ENCODE peak calls at places on chromosome 3, in eight cellular contexts. One of them, this sample, is unnamed.
A peak's percentile ranks its signal among the peaks of the same experiment; 100 is the strongest.

GRCh38 chr3:188899887-188900286 is 271.9 kb upstream of the TPRG1 start:
- DNase-seq in AG10803: no peak
- DNase-seq in heart left ventricle: no peak
- DNase-seq in epithelial cell of esophagus: peak; percentile 20
- DNase-seq in Calu3: no peak
- DNase-seq in RWPE1: no peak
- DNase-seq in mesothelial cell of epicardium: no peak
- DNase-seq in B cell: no peak
- DNase-seq in this sample: no peak

GRCh38 chr3:140762751-140763150 is 84.9 kb downstream of the TRIM42 start:
- DNase-seq in Calu3: no peak
- DNase-seq in RWPE1: no peak
- DNase-seq in B cell: no peak
- DNase-seq in epithelial cell of esophagus: no peak
- DNase-seq in AG10803: no peak
- DNase-seq in mesothelial cell of epicardium: no peak
- DNase-seq in heart left ventricle: no peak
- DNase-seq in this sample: no peak

GRCh38 chr3:124557433-124558232 is 172.6 kb upstream of the UMPS start:
- DNase-seq in AG10803: peak; percentile 17
- DNase-seq in epithelial cell of esophagus: peak; percentile 86
- DNase-seq in heart left ventricle: no peak
- DNase-seq in B cell: no peak
- DNase-seq in mesothelial cell of epicardium: no peak
- DNase-seq in Calu3: no peak
- DNase-seq in RWPE1: peak; percentile 72
- DNase-seq in this sample: no peak

GRCh38 chr3:172679599-172679998 is 31.3 kb downstream of the NCEH1 start:
- DNase-seq in epithelial cell of esophagus: no peak
- DNase-seq in RWPE1: no peak
- DNase-seq in heart left ventricle: no peak
- DNase-seq in mesothelial cell of epicardium: no peak
- DNase-seq in Calu3: no peak
- DNase-seq in B cell: no peak
- DNase-seq in AG10803: no peak
- DNase-seq in this sample: no peak

GRCh38 chr3:149333518-149333859 is at the start of gene TM4SF18:
- DNase-seq in RWPE1: no peak
- DNase-seq in mesothelial cell of epicardium: no peak
- DNase-seq in epithelial cell of esophagus: no peak
- DNase-seq in AG10803: no peak
- DNase-seq in Calu3: no peak
- DNase-seq in B cell: no peak
- DNase-seq in heart left ventricle: no peak
- DNase-seq in this sample: no peak

GRCh38 chr3:151085889-151086483 is 522 bp downstream of the MED12L start:
- DNase-seq in epithelial cell of esophagus: no peak
- DNase-seq in heart left ventricle: peak; percentile 26
- DNase-seq in Calu3: peak; percentile 42
- DNase-seq in B cell: peak; percentile 24
- DNase-seq in mesothelial cell of epicardium: peak; percentile 27
- DNase-seq in AG10803: no peak
- DNase-seq in RWPE1: peak; percentile 32
- DNase-seq in this sample: peak; percentile 68

GRCh38 chr3:134625462-134625861 is 25.4 kb downstream of the KY start:
- DNase-seq in RWPE1: no peak
- DNase-seq in epithelial cell of esophagus: no peak
- DNase-seq in heart left ventricle: no peak
- DNase-seq in B cell: no peak
- DNase-seq in AG10803: no peak
- DNase-seq in Calu3: no peak
- DNase-seq in mesothelial cell of epicardium: no peak
- DNase-seq in this sample: no peak

GRCh38 chr3:1600700-1601418 is 497.8 kb upstream of the CNTN4 start:
- DNase-seq in heart left ventricle: no peak
- DNase-seq in AG10803: no peak
- DNase-seq in Calu3: no peak
- DNase-seq in B cell: no peak
- DNase-seq in epithelial cell of esophagus: no peak
- DNase-seq in mesothelial cell of epicardium: no peak
- DNase-seq in RWPE1: no peak
- DNase-seq in this sample: no peak

GRCh38 chr3:14432996-14433572 is 30.7 kb downstream of the SLC6A6 start:
- DNase-seq in heart left ventricle: peak; percentile 22
- DNase-seq in AG10803: no peak
- DNase-seq in mesothelial cell of epicardium: no peak
- DNase-seq in B cell: no peak
- DNase-seq in RWPE1: no peak
- DNase-seq in epithelial cell of esophagus: no peak
- DNase-seq in Calu3: no peak
- DNase-seq in this sample: no peak

GRCh38 chr3:47847801-47848518 is 45.0 kb downstream of the DHX30 start:
- DNase-seq in AG10803: no peak
- DNase-seq in Calu3: no peak
- DNase-seq in RWPE1: no peak
- DNase-seq in heart left ventricle: no peak
- DNase-seq in epithelial cell of esophagus: no peak
- DNase-seq in mesothelial cell of epicardium: no peak
- DNase-seq in B cell: no peak
- DNase-seq in this sample: no peak

GRCh38 chr3:39443530-39443929 is 23.9 kb upstream of the MOBP start:
- DNase-seq in epithelial cell of esophagus: no peak
- DNase-seq in Calu3: peak; percentile 9
- DNase-seq in AG10803: no peak
- DNase-seq in heart left ventricle: no peak
- DNase-seq in RWPE1: no peak
- DNase-seq in B cell: no peak
- DNase-seq in mesothelial cell of epicardium: no peak
- DNase-seq in this sample: no peak

GRCh38 chr3:54856271-54856670 is 71.6 kb downstream of the LRTM1 start:
- DNase-seq in AG10803: no peak
- DNase-seq in Calu3: no peak
- DNase-seq in epithelial cell of esophagus: no peak
- DNase-seq in B cell: no peak
- DNase-seq in RWPE1: no peak
- DNase-seq in heart left ventricle: no peak
- DNase-seq in mesothelial cell of epicardium: no peak
- DNase-seq in this sample: no peak

GRCh38 chr3:187858086-187858485 is 112.8 kb upstream of the BCL6 start:
- DNase-seq in heart left ventricle: no peak
- DNase-seq in AG10803: peak; percentile 30
- DNase-seq in epithelial cell of esophagus: no peak
- DNase-seq in RWPE1: no peak
- DNase-seq in Calu3: no peak
- DNase-seq in mesothelial cell of epicardium: no peak
- DNase-seq in B cell: no peak
- DNase-seq in this sample: no peak

GRCh38 chr3:112635674-112636073 is 5.3 kb downstream of the CCDC80 start:
- DNase-seq in Calu3: no peak
- DNase-seq in heart left ventricle: no peak
- DNase-seq in mesothelial cell of epicardium: no peak
- DNase-seq in B cell: no peak
- DNase-seq in RWPE1: no peak
- DNase-seq in epithelial cell of esophagus: peak; percentile 37
- DNase-seq in AG10803: peak; percentile 87
- DNase-seq in this sample: no peak

GRCh38 chr3:195579281-195579680 is 4.5 kb downstream of the APOD start:
- DNase-seq in B cell: no peak
- DNase-seq in Calu3: no peak
- DNase-seq in mesothelial cell of epicardium: no peak
- DNase-seq in AG10803: no peak
- DNase-seq in heart left ventricle: no peak
- DNase-seq in epithelial cell of esophagus: no peak
- DNase-seq in RWPE1: no peak
- DNase-seq in this sample: no peak

GRCh38 chr3:162863579-162863978 is 1367.0 kb downstream of the OTOL1 start:
- DNase-seq in mesothelial cell of epicardium: no peak
- DNase-seq in B cell: no peak
- DNase-seq in AG10803: no peak
- DNase-seq in heart left ventricle: no peak
- DNase-seq in epithelial cell of esophagus: no peak
- DNase-seq in RWPE1: no peak
- DNase-seq in Calu3: no peak
- DNase-seq in this sample: no peak

GRCh38 chr3:54578417-54578816 is 349.4 kb downstream of the LRTM1 start:
- DNase-seq in epithelial cell of esophagus: no peak
- DNase-seq in B cell: no peak
- DNase-seq in RWPE1: no peak
- DNase-seq in Calu3: no peak
- DNase-seq in mesothelial cell of epicardium: no peak
- DNase-seq in AG10803: peak; percentile 48
- DNase-seq in heart left ventricle: no peak
- DNase-seq in this sample: no peak

GRCh38 chr3:30646181-30646876 is 39.9 kb downstream of the TGFBR2 start:
- DNase-seq in Calu3: no peak
- DNase-seq in heart left ventricle: no peak
- DNase-seq in AG10803: peak; percentile 95
- DNase-seq in B cell: no peak
- DNase-seq in RWPE1: no peak
- DNase-seq in epithelial cell of esophagus: no peak
- DNase-seq in mesothelial cell of epicardium: no peak
- DNase-seq in this sample: no peak

GRCh38 chr3:14785207-14786155 is 33.3 kb upstream of the FGD5 start:
- DNase-seq in epithelial cell of esophagus: no peak
- DNase-seq in heart left ventricle: no peak
- DNase-seq in RWPE1: no peak
- DNase-seq in mesothelial cell of epicardium: peak; percentile 5
- DNase-seq in B cell: no peak
- DNase-seq in Calu3: no peak
- DNase-seq in AG10803: no peak
- DNase-seq in this sample: no peak

GRCh38 chr3:32895701-32896100 is 55.7 kb upstream of the CCR4 start:
- DNase-seq in epithelial cell of esophagus: no peak
- DNase-seq in heart left ventricle: no peak
- DNase-seq in RWPE1: no peak
- DNase-seq in mesothelial cell of epicardium: no peak
- DNase-seq in AG10803: no peak
- DNase-seq in Calu3: no peak
- DNase-seq in B cell: no peak
- DNase-seq in this sample: no peak

GRCh38 chr3:32899265-32899664 is 52.2 kb upstream of the CCR4 start:
- DNase-seq in heart left ventricle: no peak
- DNase-seq in epithelial cell of esophagus: no peak
- DNase-seq in Calu3: no peak
- DNase-seq in B cell: no peak
- DNase-seq in AG10803: no peak
- DNase-seq in RWPE1: no peak
- DNase-seq in mesothelial cell of epicardium: no peak
- DNase-seq in this sample: no peak

GRCh38 chr3:32896143-32896542 is 55.3 kb upstream of the CCR4 start:
- DNase-seq in heart left ventricle: no peak
- DNase-seq in AG10803: no peak
- DNase-seq in RWPE1: no peak
- DNase-seq in mesothelial cell of epicardium: no peak
- DNase-seq in B cell: no peak
- DNase-seq in epithelial cell of esophagus: peak; percentile 43
- DNase-seq in Calu3: no peak
- DNase-seq in this sample: no peak

GRCh38 chr3:32897202-32897601 is 54.2 kb upstream of the CCR4 start:
- DNase-seq in AG10803: no peak
- DNase-seq in heart left ventricle: no peak
- DNase-seq in epithelial cell of esophagus: no peak
- DNase-seq in Calu3: no peak
- DNase-seq in RWPE1: no peak
- DNase-seq in mesothelial cell of epicardium: no peak
- DNase-seq in B cell: no peak
- DNase-seq in this sample: no peak

GRCh38 chr3:32897981-32898623 is 53.3 kb upstream of the CCR4 start:
- DNase-seq in Calu3: no peak
- DNase-seq in mesothelial cell of epicardium: no peak
- DNase-seq in B cell: no peak
- DNase-seq in epithelial cell of esophagus: peak; percentile 56
- DNase-seq in heart left ventricle: no peak
- DNase-seq in AG10803: no peak
- DNase-seq in RWPE1: no peak
- DNase-seq in this sample: no peak
- TF ChIP-seq CTCF in Calu3: no peak
- TF ChIP-seq CTCF in mesothelial cell of epicardium: no peak
- TF ChIP-seq CTCF in B cell: no peak
- TF ChIP-seq CTCF in epithelial cell of esophagus: peak; percentile 16
- TF ChIP-seq CTCF in heart left ventricle: no peak
- TF ChIP-seq CTCF in AG10803: no peak
- TF ChIP-seq CTCF in RWPE1: no peak
- TF ChIP-seq CTCF in this sample: no peak

GRCh38 chr3:25468866-25469319 is 40.8 kb downstream of the RARB start:
- DNase-seq in epithelial cell of esophagus: peak; percentile 21
- DNase-seq in Calu3: no peak
- DNase-seq in AG10803: peak; percentile 68
- DNase-seq in mesothelial cell of epicardium: no peak
- DNase-seq in heart left ventricle: peak; percentile 82
- DNase-seq in B cell: no peak
- DNase-seq in RWPE1: no peak
- DNase-seq in this sample: no peak
- TF ChIP-seq CTCF in epithelial cell of esophagus: peak; percentile 21
- TF ChIP-seq CTCF in Calu3: no peak
- TF ChIP-seq CTCF in AG10803: peak; percentile 36
- TF ChIP-seq CTCF in mesothelial cell of epicardium: no peak
- TF ChIP-seq CTCF in heart left ventricle: peak; percentile 18
- TF ChIP-seq CTCF in B cell: no peak
- TF ChIP-seq CTCF in RWPE1: no peak
- TF ChIP-seq CTCF in this sample: no peak

DNA sequence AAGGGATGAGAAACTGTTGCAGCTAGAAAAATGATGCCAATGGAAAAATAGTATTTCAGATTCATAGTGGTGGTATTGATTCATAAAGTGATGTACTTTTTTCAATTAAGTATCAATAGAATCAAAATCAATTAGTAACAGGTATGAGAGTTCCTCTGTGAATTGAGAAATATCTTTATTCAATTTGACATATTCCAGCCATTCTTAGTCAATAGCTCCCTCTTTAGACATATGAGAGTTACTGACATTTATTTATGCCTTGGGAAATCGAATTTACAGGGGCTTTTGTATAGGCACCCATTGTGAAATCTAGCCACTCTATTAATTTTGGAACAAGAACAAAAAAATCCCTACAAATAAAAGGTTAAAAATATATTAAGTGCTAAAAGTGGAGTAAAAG is 386.9 kb upstream of the CNTN3 start:
- DNase-seq in RWPE1: peak; percentile 1
- DNase-seq in mesothelial cell of epicardium: no peak
- DNase-seq in B cell: no peak
- DNase-seq in epithelial cell of esophagus: peak; percentile 17
- DNase-seq in Calu3: no peak
- DNase-seq in heart left ventricle: no peak
- DNase-seq in AG10803: peak; percentile 9
- DNase-seq in this sample: no peak
- TF ChIP-seq CTCF in RWPE1: peak; percentile 18
- TF ChIP-seq CTCF in mesothelial cell of epicardium: no peak
- TF ChIP-seq CTCF in B cell: no peak
- TF ChIP-seq CTCF in epithelial cell of esophagus: peak; percentile 29
- TF ChIP-seq CTCF in Calu3: no peak
- TF ChIP-seq CTCF in heart left ventricle: peak; percentile 55
- TF ChIP-seq CTCF in AG10803: peak; percentile 45
- TF ChIP-seq CTCF in this sample: no peak

GRCh38 chr3:182487048-182487447 is 306.3 kb upstream of the ATP11B start:
- DNase-seq in epithelial cell of esophagus: no peak
- DNase-seq in mesothelial cell of epicardium: no peak
- DNase-seq in heart left ventricle: no peak
- DNase-seq in B cell: no peak
- DNase-seq in Calu3: no peak
- DNase-seq in AG10803: no peak
- DNase-seq in RWPE1: no peak
- DNase-seq in this sample: no peak
- TF ChIP-seq CTCF in epithelial cell of esophagus: no peak
- TF ChIP-seq CTCF in mesothelial cell of epicardium: no peak
- TF ChIP-seq CTCF in heart left ventricle: no peak
- TF ChIP-seq CTCF in B cell: no peak
- TF ChIP-seq CTCF in Calu3: no peak
- TF ChIP-seq CTCF in AG10803: no peak
- TF ChIP-seq CTCF in RWPE1: no peak
- TF ChIP-seq CTCF in this sample: no peak